ENCODE peak calls at places on chromosomes 12 and 14, in seven cellular contexts. One of them, this sample, is unnamed.

GRCh38 chr12:89288959-89289358 is 63.3 kb downstream of the DUSP6 start:
- DNase-seq in mammary epithelial cell: peak; percentile 44
- DNase-seq in fibroblast of lung: no peak
- DNase-seq in astrocyte: no peak
- DNase-seq in IMR-90: no peak
- DNase-seq in HCT116: no peak
- DNase-seq in MM.1S: no peak
- DNase-seq in this sample: no peak

GRCh38 chr12:19125325-19125724 is 4.2 kb upstream of the PLEKHA5 start:
- DNase-seq in mammary epithelial cell: peak; percentile 44
- DNase-seq in fibroblast of lung: peak; percentile 63
- DNase-seq in astrocyte: peak; percentile 48
- DNase-seq in IMR-90: peak; percentile 47
- DNase-seq in HCT116: no peak
- DNase-seq in MM.1S: no peak
- DNase-seq in this sample: peak; percentile 52

GRCh38 chr14:95292660-95293425 is 26.9 kb downstream of the CLMN start:
- DNase-seq in mammary epithelial cell: no peak
- DNase-seq in fibroblast of lung: no peak
- DNase-seq in astrocyte: no peak
- DNase-seq in IMR-90: no peak
- DNase-seq in HCT116: no peak
- DNase-seq in MM.1S: no peak
- DNase-seq in this sample: no peak

GRCh38 chr12:2737656-2738241 is 57.0 kb upstream of the FKBP4 start:
- DNase-seq in mammary epithelial cell: no peak
- DNase-seq in fibroblast of lung: no peak
- DNase-seq in astrocyte: no peak
- DNase-seq in IMR-90: no peak
- DNase-seq in HCT116: no peak
- DNase-seq in MM.1S: no peak
- DNase-seq in this sample: no peak

GRCh38 chr12:69744109-69744508 is 5.4 kb downstream of the RAB3IP start:
- DNase-seq in mammary epithelial cell: no peak
- DNase-seq in fibroblast of lung: no peak
- DNase-seq in astrocyte: no peak
- DNase-seq in IMR-90: no peak
- DNase-seq in HCT116: no peak
- DNase-seq in MM.1S: no peak
- DNase-seq in this sample: no peak

GRCh38 chr12:24752763-24753462 is 196.0 kb downstream of the BCAT1 start:
- DNase-seq in mammary epithelial cell: no peak
- DNase-seq in fibroblast of lung: no peak
- DNase-seq in astrocyte: no peak
- DNase-seq in IMR-90: no peak
- DNase-seq in HCT116: no peak
- DNase-seq in MM.1S: no peak
- DNase-seq in this sample: no peak

GRCh38 chr14:31877333-31877798 is 199.7 kb upstream of the ARHGAP5 start:
- DNase-seq in mammary epithelial cell: no peak
- DNase-seq in fibroblast of lung: no peak
- DNase-seq in astrocyte: peak; percentile 16
- DNase-seq in IMR-90: peak; percentile 38
- DNase-seq in HCT116: no peak
- DNase-seq in MM.1S: no peak
- DNase-seq in this sample: no peak

GRCh38 chr14:92558319-92558718 is 44.7 kb downstream of the RIN3 start:
- DNase-seq in mammary epithelial cell: no peak
- DNase-seq in fibroblast of lung: no peak
- DNase-seq in astrocyte: no peak
- DNase-seq in IMR-90: no peak
- DNase-seq in HCT116: no peak
- DNase-seq in MM.1S: no peak
- DNase-seq in this sample: no peak

GRCh38 chr14:74691456-74691855 is 21.4 kb downstream of the AREL1 start:
- DNase-seq in mammary epithelial cell: no peak
- DNase-seq in fibroblast of lung: no peak
- DNase-seq in astrocyte: no peak
- DNase-seq in IMR-90: no peak
- DNase-seq in HCT116: no peak
- DNase-seq in MM.1S: no peak
- DNase-seq in this sample: no peak
- H3K9ac ChIP-seq in mammary epithelial cell: no peak overlapping the region
- H3K9ac ChIP-seq in fibroblast of lung: no peak overlapping the region
- H3K9ac ChIP-seq in astrocyte: no peak overlapping the region
- H3K9ac ChIP-seq in IMR-90: no peak overlapping the region
- H3K9ac ChIP-seq in HCT116: no peak overlapping the region
- H3K9ac ChIP-seq in MM.1S: no peak overlapping the region
- H3K9ac ChIP-seq in this sample: no peak overlapping the region

GRCh38 chr14:101894365-101895113 is 69.8 kb upstream of the DYNC1H1 start:
- DNase-seq in mammary epithelial cell: no peak
- DNase-seq in fibroblast of lung: no peak
- DNase-seq in astrocyte: no peak
- DNase-seq in IMR-90: no peak
- DNase-seq in HCT116: no peak
- DNase-seq in MM.1S: no peak
- DNase-seq in this sample: no peak
- H3K36me3 ChIP-seq in mammary epithelial cell: peaks cover 8% of the 10 kb centered on the region
- H3K36me3 ChIP-seq in fibroblast of lung: peaks cover 8% of the 10 kb centered on the region
- H3K36me3 ChIP-seq in astrocyte: peaks cover 37% of the 10 kb centered on the region
- H3K36me3 ChIP-seq in IMR-90: peaks cover 40% of the 10 kb centered on the region
- H3K36me3 ChIP-seq in HCT116: peaks cover 16% of the 10 kb centered on the region
- H3K36me3 ChIP-seq in MM.1S: no peaks in the 10 kb centered on the region
- H3K36me3 ChIP-seq in this sample: peaks cover 30% of the 10 kb centered on the region

DNA sequence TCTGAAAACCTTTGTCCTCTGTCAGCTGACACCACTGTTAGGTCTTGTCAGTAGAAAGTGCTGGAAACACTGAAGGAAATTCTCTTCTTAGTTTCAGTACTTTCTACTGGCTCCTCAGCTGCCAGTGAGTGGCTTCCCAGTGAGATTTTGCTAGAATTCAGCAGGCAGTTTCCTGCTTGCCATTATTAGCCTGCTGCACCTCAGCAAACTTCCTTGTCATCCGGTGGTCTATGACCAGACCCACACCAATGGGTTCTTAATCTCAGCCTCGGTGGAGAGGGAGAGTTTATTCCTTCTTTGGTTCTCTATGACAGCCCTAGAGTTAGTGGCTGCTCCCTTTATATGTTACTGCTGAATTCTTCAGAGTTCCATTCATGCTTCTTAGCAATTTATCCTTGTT is 476.1 kb downstream of the FSCB start:
- DNase-seq in mammary epithelial cell: no peak
- DNase-seq in fibroblast of lung: no peak
- DNase-seq in astrocyte: no peak
- DNase-seq in IMR-90: no peak
- DNase-seq in HCT116: no peak
- DNase-seq in MM.1S: no peak
- DNase-seq in this sample: no peak
- TF ChIP-seq CTCF in mammary epithelial cell: no peak
- TF ChIP-seq CTCF in fibroblast of lung: no peak
- TF ChIP-seq CTCF in astrocyte: no peak
- TF ChIP-seq CTCF in IMR-90: no peak
- TF ChIP-seq CTCF in HCT116: no peak
- TF ChIP-seq CTCF in MM.1S: no peak
- TF ChIP-seq CTCF in this sample: no peak

GRCh38 chr12:121668750-121669524 is 517 bp downstream of the MORN3 start:
- DNase-seq in mammary epithelial cell: no peak
- DNase-seq in fibroblast of lung: peak; percentile 13
- DNase-seq in astrocyte: no peak
- DNase-seq in IMR-90: peak; percentile 36
- DNase-seq in HCT116: no peak
- DNase-seq in MM.1S: no peak
- DNase-seq in this sample: peak; percentile 61

GRCh38 chr12:121678305-121678704 is 8.9 kb upstream of the MORN3 start:
- DNase-seq in mammary epithelial cell: no peak
- DNase-seq in fibroblast of lung: no peak
- DNase-seq in astrocyte: no peak
- DNase-seq in IMR-90: no peak
- DNase-seq in HCT116: no peak
- DNase-seq in MM.1S: no peak
- DNase-seq in this sample: no peak

GRCh38 chr12:121669525-121669908 is at the start of gene MORN3:
- DNase-seq in mammary epithelial cell: no peak
- DNase-seq in fibroblast of lung: no peak
- DNase-seq in astrocyte: no peak
- DNase-seq in IMR-90: no peak
- DNase-seq in HCT116: no peak
- DNase-seq in MM.1S: no peak
- DNase-seq in this sample: peak; percentile 29

GRCh38 chr12:121676190-121676589 is 6.7 kb upstream of the MORN3 start:
- DNase-seq in mammary epithelial cell: no peak
- DNase-seq in fibroblast of lung: no peak
- DNase-seq in astrocyte: no peak
- DNase-seq in IMR-90: no peak
- DNase-seq in HCT116: no peak
- DNase-seq in MM.1S: no peak
- DNase-seq in this sample: no peak

GRCh38 chr12:121673013-121673441 is 3.6 kb upstream of the MORN3 start:
- DNase-seq in mammary epithelial cell: no peak
- DNase-seq in fibroblast of lung: no peak
- DNase-seq in astrocyte: no peak
- DNase-seq in IMR-90: no peak
- DNase-seq in HCT116: no peak
- DNase-seq in MM.1S: no peak
- DNase-seq in this sample: no peak
- H3K9ac ChIP-seq in mammary epithelial cell: no peak overlapping the region
- H3K9ac ChIP-seq in fibroblast of lung: no peak overlapping the region
- H3K9ac ChIP-seq in astrocyte: peak overlapping the region; percentile 69
- H3K9ac ChIP-seq in IMR-90: no peak overlapping the region
- H3K9ac ChIP-seq in HCT116: peak overlapping the region; percentile 59
- H3K9ac ChIP-seq in MM.1S: peak overlapping the region; percentile 47
- H3K9ac ChIP-seq in this sample: peak overlapping the region; percentile 11

GRCh38 chr12:56117778-56118687 is at the start of gene ZC3H10:
- DNase-seq in mammary epithelial cell: peak; percentile 99
- DNase-seq in fibroblast of lung: peak; percentile 99
- DNase-seq in astrocyte: peak; percentile 99
- DNase-seq in IMR-90: peak; percentile 100
- DNase-seq in HCT116: peak; percentile 99
- DNase-seq in MM.1S: peak; percentile 100
- DNase-seq in this sample: peak; percentile 100

GRCh38 chr12:56114084-56114483 is 2.3 kb upstream of the RPL41 start:
- DNase-seq in mammary epithelial cell: no peak
- DNase-seq in fibroblast of lung: no peak
- DNase-seq in astrocyte: no peak
- DNase-seq in IMR-90: no peak
- DNase-seq in HCT116: no peak
- DNase-seq in MM.1S: no peak
- DNase-seq in this sample: no peak

GRCh38 chr12:56118688-56119045 is 601 bp downstream of the ZC3H10 start:
- DNase-seq in mammary epithelial cell: no peak
- DNase-seq in fibroblast of lung: no peak
- DNase-seq in astrocyte: no peak
- DNase-seq in IMR-90: no peak
- DNase-seq in HCT116: no peak
- DNase-seq in MM.1S: no peak
- DNase-seq in this sample: no peak

GRCh38 chr12:56115329-56115728 is 1.1 kb upstream of the RPL41 start:
- DNase-seq in mammary epithelial cell: peak; percentile 57
- DNase-seq in fibroblast of lung: peak; percentile 47
- DNase-seq in astrocyte: peak; percentile 23
- DNase-seq in IMR-90: peak; percentile 19
- DNase-seq in HCT116: no peak
- DNase-seq in MM.1S: no peak
- DNase-seq in this sample: peak; percentile 23

DNA sequence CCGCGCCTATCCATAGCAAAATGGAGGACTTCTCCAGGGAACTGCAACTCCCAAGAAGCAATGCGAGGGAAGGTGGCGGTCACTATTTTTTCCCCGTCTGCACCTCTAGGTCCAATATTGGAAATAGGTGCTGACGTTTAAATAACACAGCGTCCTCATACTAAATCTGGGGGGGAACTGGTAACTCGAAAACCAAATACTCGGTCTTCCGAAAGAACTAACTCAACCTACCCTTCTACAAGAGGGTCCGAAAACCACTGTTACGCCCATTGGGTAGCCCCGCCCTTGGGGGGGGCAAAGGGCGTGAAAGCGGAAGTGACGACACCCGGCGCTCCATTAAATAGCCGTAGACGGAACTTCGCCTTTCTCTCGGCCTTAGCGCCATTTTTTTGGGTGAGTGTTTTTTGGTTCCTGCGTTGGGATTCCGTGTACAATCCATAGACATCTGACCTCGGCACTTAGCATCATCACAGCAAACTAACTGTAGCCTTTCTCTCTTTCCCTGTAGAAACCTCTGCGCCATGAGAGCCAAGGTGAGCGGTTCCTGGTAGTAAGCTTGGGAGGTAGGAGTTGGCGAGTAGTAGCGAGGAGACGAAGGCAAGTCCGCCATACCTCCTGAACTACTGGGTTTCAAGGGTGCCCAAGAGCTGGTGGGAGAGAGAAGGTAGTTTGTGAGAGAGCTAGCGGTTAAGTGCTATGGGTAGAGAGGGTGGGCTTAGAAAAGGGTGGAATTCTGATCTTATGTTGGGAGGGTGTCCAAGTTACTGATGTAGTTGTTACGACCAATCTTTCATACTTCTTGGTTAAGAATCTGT is at the start of gene RPL41:
- DNase-seq in mammary epithelial cell: peak; percentile 92
- DNase-seq in fibroblast of lung: peak; percentile 86
- DNase-seq in astrocyte: peak; percentile 80
- DNase-seq in IMR-90: peak; percentile 91
- DNase-seq in HCT116: peak; percentile 91
- DNase-seq in MM.1S: peak; percentile 93
- DNase-seq in this sample: peak; percentile 97
- H3K36me3 ChIP-seq in mammary epithelial cell: peaks cover 22% of the 10 kb centered on the region
- H3K36me3 ChIP-seq in fibroblast of lung: peaks cover 12% of the 10 kb centered on the region
- H3K36me3 ChIP-seq in astrocyte: peaks cover 20% of the 10 kb centered on the region
- H3K36me3 ChIP-seq in IMR-90: peaks cover 24% of the 10 kb centered on the region
- H3K36me3 ChIP-seq in HCT116: peaks cover 41% of the 10 kb centered on the region
- H3K36me3 ChIP-seq in MM.1S: peaks cover 9% of the 10 kb centered on the region
- H3K36me3 ChIP-seq in this sample: peaks cover 25% of the 10 kb centered on the region

GRCh38 chr14:83071888-83072501 is 1538.3 kb upstream of the SEL1L start:
- DNase-seq in mammary epithelial cell: peak; percentile 8
- DNase-seq in fibroblast of lung: no peak
- DNase-seq in astrocyte: no peak
- DNase-seq in IMR-90: peak; percentile 19
- DNase-seq in HCT116: no peak
- DNase-seq in MM.1S: peak; percentile 51
- DNase-seq in this sample: peak; percentile 50
- TF ChIP-seq CTCF in mammary epithelial cell: peak; percentile 42
- TF ChIP-seq CTCF in fibroblast of lung: no peak
- TF ChIP-seq CTCF in astrocyte: peak; percentile 12
- TF ChIP-seq CTCF in IMR-90: peak; percentile 30
- TF ChIP-seq CTCF in HCT116: no peak
- TF ChIP-seq CTCF in MM.1S: peak; percentile 49
- TF ChIP-seq CTCF in this sample: peak; percentile 47

GRCh38 chr12:63876980-63877379 is 32.5 kb downstream of the SRGAP1 start:
- DNase-seq in mammary epithelial cell: no peak
- DNase-seq in fibroblast of lung: no peak
- DNase-seq in astrocyte: no peak
- DNase-seq in IMR-90: no peak
- DNase-seq in HCT116: no peak
- DNase-seq in MM.1S: no peak
- DNase-seq in this sample: no peak
- H3K9ac ChIP-seq in mammary epithelial cell: no peak overlapping the region
- H3K9ac ChIP-seq in fibroblast of lung: no peak overlapping the region
- H3K9ac ChIP-seq in astrocyte: no peak overlapping the region
- H3K9ac ChIP-seq in IMR-90: no peak overlapping the region
- H3K9ac ChIP-seq in HCT116: no peak overlapping the region
- H3K9ac ChIP-seq in MM.1S: no peak overlapping the region
- H3K9ac ChIP-seq in this sample: no peak overlapping the region

DNA sequence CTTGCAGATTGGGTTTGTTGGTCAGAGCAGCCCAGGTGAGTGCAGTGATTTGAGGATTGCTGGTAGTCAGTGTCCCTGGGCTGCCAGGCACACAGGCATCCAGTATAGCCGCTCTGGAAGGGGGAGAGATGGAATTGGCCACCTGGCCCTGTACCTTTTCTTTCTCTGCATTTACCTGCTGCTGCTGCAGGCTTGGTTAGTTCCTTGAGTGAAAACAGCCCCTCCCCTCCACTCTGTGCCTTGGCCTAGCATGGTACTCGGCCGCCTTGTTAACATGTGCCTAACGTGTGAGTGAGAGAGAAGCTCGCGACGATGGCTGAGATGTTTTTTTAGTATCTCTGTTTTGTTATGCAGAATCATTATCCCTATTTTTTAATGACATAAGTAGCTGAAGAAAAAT is 49.3 kb upstream of the AMN start:
- DNase-seq in mammary epithelial cell: no peak
- DNase-seq in fibroblast of lung: no peak
- DNase-seq in astrocyte: no peak
- DNase-seq in IMR-90: no peak
- DNase-seq in HCT116: no peak
- DNase-seq in MM.1S: no peak
- DNase-seq in this sample: no peak
- H3K36me3 ChIP-seq in mammary epithelial cell: peaks cover 3% of the 10 kb centered on the region
- H3K36me3 ChIP-seq in fibroblast of lung: peaks cover 2% of the 10 kb centered on the region
- H3K36me3 ChIP-seq in astrocyte: peaks cover 19% of the 10 kb centered on the region
- H3K36me3 ChIP-seq in IMR-90: peaks cover 21% of the 10 kb centered on the region
- H3K36me3 ChIP-seq in HCT116: peaks cover 23% of the 10 kb centered on the region
- H3K36me3 ChIP-seq in MM.1S: no peaks in the 10 kb centered on the region
- H3K36me3 ChIP-seq in this sample: peaks cover 22% of the 10 kb centered on the region